ENCODE peak calls at places on chromosomes 11 and 22, in five cellular contexts. X, G, M, S and H are unnamed samples.

GRCh38 chr11:94129505-94130335 is 1.1 kb downstream of the PANX1 start:
- DNase-seq in X (no peak), G (no peak), M (peak), S (no peak), H (peak)

GRCh38 chr11:71086687-71087258 is 165.6 kb downstream of the SHANK2 start:
- DNase-seq in X (no peak), G (peak), M (peak), S (no peak), H (peak)

GRCh38 chr11:126375726-126376125 is 20.2 kb downstream of the ST3GAL4 start:
- DNase-seq in X (no peak), G (no peak), M (no peak), S (no peak), H (no peak)

GRCh38 chr11:114326151-114326550 is 30.0 kb downstream of the NNMT start:
- DNase-seq in X (no peak), G (no peak), M (no peak), S (no peak), H (no peak)

GRCh38 chr11:46727952-46728658 is 9.1 kb downstream of the F2 start:
- DNase-seq in X (no peak), G (no peak), M (no peak), S (no peak), H (no peak)

GRCh38 chr11:128747728-128748148 is 53.9 kb downstream of the FLI1 start:
- DNase-seq in X (no peak), G (no peak), M (no peak), S (no peak), H (no peak)

GRCh38 chr11:84256618-84257017 is 970.5 kb upstream of the CCDC90B start:
- DNase-seq in X (no peak), G (no peak), M (no peak), S (no peak), H (no peak)

GRCh38 chr22:37032535-37033460 is 13.3 kb downstream of the MPST start:
- DNase-seq in X (no peak), G (no peak), M (no peak), S (no peak), H (peak)

GRCh38 chr22:46674367-46674781 is 54.2 kb downstream of the GRAMD4 start:
- DNase-seq in X (peak), G (no peak), M (no peak), S (peak), H (no peak)

GRCh38 chr22:48886604-48887393 is 940.9 kb downstream of the BRD1 start:
- DNase-seq in X (no peak), G (peak), M (no peak), S (no peak), H (peak)

GRCh38 chr22:45475063-45475747 is 27.5 kb upstream of the FBLN1 start:
- DNase-seq in X (no peak), G (no peak), M (no peak), S (no peak), H (no peak)

GRCh38 chr11:111461460-111462240 is 50.5 kb downstream of the BTG4 start:
- DNase-seq in X (no peak), G (no peak), M (no peak), S (no peak), H (no peak)

GRCh38 chr11:93577291-93577690 is 34.1 kb upstream of the SMCO4 start:
- DNase-seq in X (no peak), G (no peak), M (no peak), S (no peak), H (no peak)

GRCh38 chr11:116725434-116726221 is 47.2 kb downstream of the BUD13 start:
- DNase-seq in X (no peak), G (no peak), M (no peak), S (no peak), H (no peak)

GRCh38 chr22:43226368-43226979 is 39.5 kb upstream of the TTLL12 start:
- DNase-seq in X (no peak), G (peak), M (no peak), S (no peak), H (peak)

GRCh38 chr11:45922425-45923082 is at the start of gene LARGE2:
- DNase-seq in X (no peak), G (peak), M (peak), S (no peak), H (peak)

GRCh38 chr11:111327908-111328624 is 29.7 kb downstream of the POU2AF3 start:
- DNase-seq in X (no peak), G (no peak), M (no peak), S (no peak), H (peak)

GRCh38 chr11:8331767-8332166 is 68.1 kb upstream of the LMO1 start:
- DNase-seq in X (no peak), G (no peak), M (no peak), S (no peak), H (no peak)

GRCh38 chr11:61980783-61981541 is 13.5 kb upstream of the FTH1 start:
- DNase-seq in X (no peak), G (no peak), M (no peak), S (no peak), H (peak)

GRCh38 chr11:108882211-108882831 is 217.5 kb downstream of the DDX10 start:
- DNase-seq in X (no peak), G (no peak), M (no peak), S (no peak), H (no peak)

GRCh38 chr11:86728562-86728961 is 56.1 kb upstream of the ME3 start:
- DNase-seq in X (no peak), G (no peak), M (no peak), S (no peak), H (no peak)

GRCh38 chr11:66883021-66883968 is 26.4 kb downstream of the LRFN4 start:
- DNase-seq in X (peak), G (peak), M (peak), S (no peak), H (peak)

GRCh38 chr11:12724301-12725046 is 50.3 kb downstream of the TEAD1 start:
- DNase-seq in X (no peak), G (peak), M (peak), S (no peak), H (peak)

GRCh38 chr11:7251836-7252682 is at the start of gene SYT9:
- DNase-seq in X (peak), G (no peak), M (peak), S (no peak), H (peak)

GRCh38 chr11:78168539-78169477 is 19.6 kb downstream of the KCTD21 start:
- DNase-seq in X (no peak), G (no peak), M (no peak), S (no peak), H (no peak)

GRCh38 chr11:30617762-30618161 is 31.6 kb upstream of the MPPED2 start:
- DNase-seq in X (no peak), G (no peak), M (no peak), S (no peak), H (no peak)

GRCh38 chr11:48054994-48055291 is 74.6 kb downstream of the PTPRJ start:
- DNase-seq in X (no peak), G (no peak), M (no peak), S (no peak), H (no peak)

GRCh38 chr11:9251306-9251705 is 13.8 kb downstream of the DENND5A start:
- DNase-seq in X (no peak), G (no peak), M (no peak), S (no peak), H (no peak)

GRCh38 chr11:74720596-74721478 is 10.4 kb downstream of the CHRDL2 start:
- DNase-seq in X (no peak), G (no peak), M (no peak), S (no peak), H (peak)

GRCh38 chr22:26109686-26110315 is 59.5 kb upstream of the SEZ6L start:
- DNase-seq in X (no peak), G (no peak), M (no peak), S (no peak), H (no peak)

GRCh38 chr22:50341977-50342650 is 1.0 kb upstream of the PPP6R2 start:
- DNase-seq in X (peak), G (peak), M (peak), S (peak), H (peak)

GRCh38 chr22:29663230-29663826 is 56.5 kb upstream of the CABP7 start:
- DNase-seq in X (no peak), G (no peak), M (no peak), S (no peak), H (no peak)

GRCh38 chr11:6771926-6772898 is at the start of gene OR2AG2:
- DNase-seq in X (no peak), G (no peak), M (no peak), S (no peak), H (no peak)

GRCh38 chr22:32578752-32579151 is 104.1 kb downstream of the FBXO7 start:
- DNase-seq in X (no peak), G (no peak), M (no peak), S (no peak), H (no peak)

GRCh38 chr11:72314600-72315386 is 70.8 kb upstream of the PHOX2A start:
- DNase-seq in X (no peak), G (no peak), M (no peak), S (no peak), H (peak)